ENCODE peak calls at places on chromosomes 11 and 22, in four cellular contexts. G is HT1080, Y is GM12864, M is NCI-H510A treated with DMSO at 0.1 percent for 48 hours. H is an unnamed sample.
A peak's percentile ranks its signal among the peaks of the same experiment; 100 is the strongest.

GRCh38 chr11:114617157-114618124 is 21.9 kb upstream of the NXPE4 start:
- DNase-seq in G (no peak), Y (no peak), M (no peak), H (no peak)

GRCh38 chr11:43905788-43906187 is 25.2 kb downstream of the ALKBH3 start:
- DNase-seq in G (no peak), M (no peak), Y (no peak), H (no peak)

GRCh38 chr11:46277623-46278386 is at the start of gene CREB3L1:
- DNase-seq in G (no peak), M (no peak), Y (no peak), H (no peak)

GRCh38 chr22:30575011-30575671 is 676 bp upstream of the GAL3ST1 start:
- DNase-seq in M (no peak), G (no peak), Y (no peak), H (peak; percentile 77)

GRCh38 chr11:15711311-15711710 is 596.6 kb downstream of the INSC start:
- DNase-seq in Y (no peak), M (no peak), G (no peak), H (no peak)

GRCh38 chr11:112972399-112973115 is 11.3 kb downstream of the NCAM1 start:
- DNase-seq in G (peak; percentile 37), Y (no peak), M (no peak), H (no peak)

GRCh38 chr11:101061606-101062005 is 68.0 kb downstream of the PGR start:
- DNase-seq in M (no peak), G (peak; percentile 11), Y (no peak), H (no peak)

GRCh38 chr22:26564181-26564580 is 25.8 kb downstream of the TPST2 start:
- DNase-seq in M (no peak), Y (no peak), G (no peak), H (no peak)

GRCh38 chr11:113876798-113877672 is 1.7 kb upstream of the USP28 start:
- DNase-seq in M (no peak), G (no peak), Y (no peak), H (no peak)

GRCh38 chr11:528815-529728 is 6.3 kb downstream of the HRAS start:
- DNase-seq in G (no peak), M (no peak), Y (no peak), H (no peak)

GRCh38 chr11:125348704-125349635 is 147.1 kb downstream of the FEZ1 start:
- DNase-seq in G (no peak), Y (no peak), M (no peak), H (peak; percentile 14)

GRCh38 chr11:2890466-2891241 is 5.1 kb upstream of the CDKN1C start:
- DNase-seq in Y (no peak), G (no peak), M (no peak), H (peak; percentile 12)

GRCh38 chr11:46278387-46279173 is 1.1 kb downstream of the CREB3L1 start:
- DNase-seq in M (no peak), G (peak; percentile 55), Y (no peak), H (no peak)

GRCh38 chr22:20096574-20097420 is 16.8 kb downstream of the DGCR8 start:
- DNase-seq in G (no peak), M (no peak), Y (no peak), H (no peak)

GRCh38 chr11:10114593-10115404 is 179.2 kb downstream of the SBF2 start:
- DNase-seq in M (no peak), Y (no peak), G (no peak), H (no peak)

GRCh38 chr11:62061356-62062222 is 62.2 kb upstream of the INCENP start:
- DNase-seq in G (no peak), Y (no peak), M (no peak), H (no peak)

GRCh38 chr22:24521791-24522245 is 26.7 kb downstream of the UPB1 start:
- DNase-seq in Y (peak; percentile 48), M (peak; percentile 79), G (peak; percentile 69), H (peak; percentile 63)

GRCh38 chr22:24077416-24077815 is 66.3 kb downstream of the CABIN1 start:
- DNase-seq in M (no peak), G (no peak), Y (no peak), H (no peak)

H was measured in ACHN.